ENCODE peak calls at places on chromosomes 3 and 15, in seven cellular contexts. L, M, Q, V, X, C and Y are unnamed samples.

GRCh38 chr15:33698128-33698527 is 270.2 kb upstream of the CHRM5 start:
- DNase-seq in L (no peak), M (no peak), Q (no peak), V (no peak), X (no peak), C (no peak), Y (no peak)

GRCh38 chr15:99755692-99756409 is 22.6 kb upstream of the LYSMD4 start:
- DNase-seq in L (peak), M (peak), Q (peak), V (peak), X (peak), C (peak), Y (peak)

GRCh38 chr15:49621327-49622210 is 721 bp downstream of the DTWD1 start:
- DNase-seq in L (no peak), M (no peak), Q (no peak), V (no peak), X (no peak), C (no peak), Y (peak)

GRCh38 chr3:46845397-46845859 is 17.8 kb downstream of the MYL3 start:
- DNase-seq in L (no peak), M (peak), Q (no peak), V (peak), X (peak), C (peak), Y (no peak)

GRCh38 chr3:70028311-70028710 is 28.8 kb downstream of the SAMMSON start:
- DNase-seq in L (no peak), M (no peak), Q (no peak), V (no peak), X (no peak), C (no peak), Y (no peak)

GRCh38 chr3:171711461-171711860 is 98.8 kb downstream of the PLD1 start:
- DNase-seq in L (no peak), M (no peak), Q (no peak), V (no peak), X (no peak), C (no peak), Y (no peak)

GRCh38 chr3:36075491-36075890 is 304.8 kb upstream of the STAC start:
- DNase-seq in L (no peak), M (no peak), Q (no peak), V (no peak), X (no peak), C (no peak), Y (no peak)

GRCh38 chr3:40845916-40846315 is 321.2 kb downstream of the ZNF621 start:
- DNase-seq in L (no peak), M (no peak), Q (no peak), V (no peak), X (no peak), C (no peak), Y (no peak)

GRCh38 chr3:104564045-104564643 is 802.6 kb upstream of the ALCAM start:
- DNase-seq in L (peak), M (peak), Q (peak), V (peak), X (peak), C (peak), Y (peak)

GRCh38 chr15:71295242-71296031 is 180.2 kb downstream of the THSD4 start:
- DNase-seq in L (no peak), M (peak), Q (no peak), V (no peak), X (peak), C (no peak), Y (no peak)

GRCh38 chr15:68463996-68464395 is 32.0 kb upstream of the ITGA11 start:
- DNase-seq in L (no peak), M (no peak), Q (no peak), V (no peak), X (no peak), C (no peak), Y (no peak)

GRCh38 chr15:31408724-31409123 is 82.1 kb downstream of the KLF13 start:
- DNase-seq in L (no peak), M (no peak), Q (no peak), V (no peak), X (no peak), C (no peak), Y (no peak)

GRCh38 chr15:23629234-23629805 is 18.3 kb downstream of the MAGEL2 start:
- DNase-seq in L (no peak), M (no peak), Q (no peak), V (no peak), X (no peak), C (no peak), Y (peak)

GRCh38 chr3:16319307-16319706 is 54.3 kb downstream of the OXNAD1 start:
- DNase-seq in L (peak), M (no peak), Q (no peak), V (peak), X (no peak), C (no peak), Y (peak)

GRCh38 chr15:31446546-31446945 is 119.9 kb downstream of the KLF13 start:
- DNase-seq in L (no peak), M (no peak), Q (no peak), V (no peak), X (no peak), C (no peak), Y (no peak)

GRCh38 chr3:129313415-129313982 is 34.8 kb downstream of the HMCES start:
- DNase-seq in L (no peak), M (no peak), Q (no peak), V (no peak), X (peak), C (peak), Y (no peak)

GRCh38 chr3:50153782-50154475 is 1.2 kb upstream of the SEMA3F start:
- DNase-seq in L (no peak), M (no peak), Q (no peak), V (no peak), X (no peak), C (no peak), Y (no peak)